ENCODE peak calls at places on chromosomes 5 and 9, in seven cellular contexts. U is foreskin fibroblast; H is activated T-helper 1 cell treated with anti-CD3 and anti-CD28 coated beads, Interleukin-12 subunit alpha, Interleukin-12 subunit beta, Interleukin-2, Interleukin-4 antibody, amounts not matched to agents 30 ng/mL and 10 ng/mL and 1 ng/mL, durations not matched to agents 14 hours and 24 hours and 36 hours; Q is fibroblast of mammary gland; B is hepatic stellate cell; K is NCI-H748 treated with DMSO at 0.1 percent for 48 hours; N is activated naive CD8-positive, alpha-beta T cell treated with anti-CD3 and anti-CD28 coated beads, Interleukin-2, amount 50 U/mL, for 16 hours. D is an unnamed sample.

GRCh38 chr5:59749782-59750520 is 143.6 kb downstream of the PDE4D start:
- DNase-seq in U (no peak), H (no peak), Q (no peak), B (no peak), K (no peak), N (no peak), D (no peak)

GRCh38 chr5:151477106-151477505 is 29.7 kb downstream of the SLC36A1 start:
- DNase-seq in U (peak), H (no peak), Q (peak), B (no peak), K (no peak), N (no peak), D (peak)

GRCh38 chr9:71669265-71669975 is 98.9 kb downstream of the CEMIP2 start:
- DNase-seq in U (no peak), H (no peak), Q (no peak), B (no peak), K (no peak), N (no peak), D (no peak)

GRCh38 chr5:135574493-135574892 is 4.3 kb downstream of the CXCL14 start:
- DNase-seq in U (no peak), H (no peak), Q (no peak), B (no peak), K (no peak), N (no peak), D (no peak)

GRCh38 chr9:16426716-16427115 is 443.8 kb downstream of the BNC2 start:
- DNase-seq in U (no peak), H (no peak), Q (peak), B (no peak), K (no peak), N (no peak), D (no peak)

GRCh38 chr9:83934569-83935275 is 13.5 kb upstream of the KIF27 start:
- DNase-seq in U (peak), H (no peak), Q (peak), B (no peak), K (no peak), N (no peak), D (peak)

GRCh38 chr5:119411935-119412623 is 40.2 kb upstream of the HSD17B4 start:
- DNase-seq in U (peak), H (peak), Q (peak), B (peak), K (peak), N (peak), D (peak)

GRCh38 chr5:37831821-37832524 is 7.9 kb downstream of the GDNF start:
- DNase-seq in U (no peak), H (no peak), Q (no peak), B (peak), K (no peak), N (no peak), D (no peak)

GRCh38 chr5:124061663-124062062 is 549.7 kb downstream of the CSNK1G3 start:
- DNase-seq in U (peak), H (no peak), Q (peak), B (no peak), K (no peak), N (no peak), D (peak)

GRCh38 chr9:131811405-131811804 is 71.5 kb upstream of the RAPGEF1 start:
- DNase-seq in U (no peak), H (no peak), Q (no peak), B (no peak), K (no peak), N (no peak), D (no peak)

GRCh38 chr5:102668220-102668930 is 86.7 kb upstream of the PAM start:
- DNase-seq in U (no peak), H (no peak), Q (no peak), B (no peak), K (peak), N (no peak), D (no peak)

GRCh38 chr5:179668404-179668803 is 12.4 kb downstream of the CBY3 start:
- DNase-seq in U (peak), H (no peak), Q (peak), B (peak), K (peak), N (no peak), D (peak)

GRCh38 chr9:114499528-114499927 is 5.7 kb downstream of the WHRN start:
- DNase-seq in U (no peak), H (no peak), Q (no peak), B (no peak), K (no peak), N (no peak), D (no peak)

GRCh38 chr9:138117836-138118235 is 240.3 kb downstream of the CACNA1B start:
- DNase-seq in U (no peak), H (no peak), Q (no peak), B (no peak), K (no peak), N (no peak), D (no peak)

GRCh38 chr5:151569132-151570046 is 21.7 kb downstream of the FAT2 start:
- DNase-seq in U (no peak), H (no peak), Q (peak), B (no peak), K (no peak), N (no peak), D (peak)

GRCh38 chr9:130731355-130731754 is 37.8 kb downstream of the EXOSC2 start:
- DNase-seq in U (no peak), H (no peak), Q (no peak), B (no peak), K (peak), N (no peak), D (no peak)

GRCh38 chr5:139146809-139147742 is 51.1 kb downstream of the SIL1 start:
- DNase-seq in U (no peak), H (no peak), Q (no peak), B (no peak), K (no peak), N (no peak), D (no peak)

GRCh38 chr9:28234133-28234898 is 661.0 kb upstream of the C9orf72 start:
- DNase-seq in U (peak), H (no peak), Q (peak), B (no peak), K (no peak), N (no peak), D (no peak)

GRCh38 chr5:148482697-148483462 is 99.1 kb downstream of the FBXO38 start:
- DNase-seq in U (peak), H (peak), Q (peak), B (peak), K (no peak), N (peak), D (peak)

GRCh38 chr9:137193771-137194170 is 5.3 kb downstream of the SSNA1 start:
- DNase-seq in U (no peak), H (no peak), Q (no peak), B (no peak), K (no peak), N (no peak), D (no peak)

GRCh38 chr5:80967500-80968181 is 7.5 kb downstream of the RASGRF2 start:
- DNase-seq in U (peak), H (no peak), Q (peak), B (peak), K (no peak), N (no peak), D (peak)

GRCh38 chr9:115300896-115301295 is 182.9 kb upstream of the TNC start:
- DNase-seq in U (peak), H (no peak), Q (peak), B (no peak), K (no peak), N (no peak), D (no peak)

GRCh38 chr9:16726718-16727451 is 143.6 kb downstream of the BNC2 start:
- DNase-seq in U (peak), H (no peak), Q (peak), B (peak), K (peak), N (no peak), D (peak)

GRCh38 chr5:139403787-139404483 is at the start of gene SPATA24:
- DNase-seq in U (peak), H (peak), Q (peak), B (peak), K (peak), N (peak), D (peak)

GRCh38 chr5:176660860-176661641 is 13.8 kb downstream of the TSPAN17 start:
- DNase-seq in U (peak), H (peak), Q (peak), B (peak), K (peak), N (peak), D (peak)

D was measured in fibroblast of pulmonary artery.